ENCODE peak calls at places on chromosomes 11 and 22, in six cellular contexts. J, F, M, Z, S and E are unnamed samples.

GRCh38 chr11:64858467-64859401 is 14.3 kb upstream of the CDC42BPG start:
- DNase-seq in J (no peak), F (no peak), M (no peak), Z (peak), S (no peak), E (no peak)

GRCh38 chr22:22684605-22685561 is 40.5 kb downstream of the GGTLC2 start:
- DNase-seq in J (peak), F (no peak), M (peak), Z (no peak), S (peak), E (peak)

GRCh38 chr11:79762271-79762935 is 321.6 kb upstream of the TENM4 start:
- DNase-seq in J (no peak), F (no peak), M (peak), Z (no peak), S (no peak), E (no peak)

GRCh38 chr11:133291672-133292265 is 240.5 kb downstream of the OPCML start:
- DNase-seq in J (no peak), F (no peak), M (no peak), Z (no peak), S (no peak), E (no peak)

GRCh38 chr11:12377106-12377823 is at the start of gene PARVA:
- DNase-seq in J (peak), F (no peak), M (peak), Z (peak), S (peak), E (peak)

GRCh38 chr11:3170756-3171670 is 5.9 kb upstream of the OSBPL5 start:
- DNase-seq in J (no peak), F (no peak), M (no peak), Z (no peak), S (no peak), E (no peak)

GRCh38 chr11:57424802-57425564 is 1.9 kb downstream of the SLC43A3 start:
- DNase-seq in J (peak), F (peak), M (peak), Z (peak), S (peak), E (peak)

GRCh38 chr11:58769308-58769707 is 37.6 kb upstream of the GLYAT start:
- DNase-seq in J (no peak), F (no peak), M (no peak), Z (no peak), S (no peak), E (no peak)

GRCh38 chr11:44988111-44988510 is 37.4 kb upstream of the TP53I11 start:
- DNase-seq in J (no peak), F (no peak), M (no peak), Z (peak), S (no peak), E (no peak)

GRCh38 chr11:102940714-102941588 is 14.6 kb downstream of the MMP13 start:
- DNase-seq in J (peak), F (peak), M (peak), Z (peak), S (peak), E (no peak)

GRCh38 chr11:45652781-45653180 is 12.6 kb downstream of the CHST1 start:
- DNase-seq in J (no peak), F (no peak), M (peak), Z (no peak), S (no peak), E (peak)

GRCh38 chr11:79371152-79371551 is 69.7 kb downstream of the TENM4 start:
- DNase-seq in J (no peak), F (no peak), M (no peak), Z (no peak), S (no peak), E (no peak)

GRCh38 chr22:22037740-22038139 is 55.2 kb upstream of the TOP3B start:
- DNase-seq in J (no peak), F (no peak), M (peak), Z (no peak), S (peak), E (peak)

GRCh38 chr11:93743316-93743715 is 1.8 kb downstream of the C11orf54 start:
- DNase-seq in J (peak), F (no peak), M (no peak), Z (no peak), S (no peak), E (no peak)

GRCh38 chr11:128359515-128359914 is 227.8 kb downstream of the ETS1 start:
- DNase-seq in J (no peak), F (no peak), M (peak), Z (no peak), S (no peak), E (no peak)

GRCh38 chr11:58576792-58577440 is 1.3 kb upstream of the LPXN start:
- DNase-seq in J (no peak), F (no peak), M (peak), Z (no peak), S (no peak), E (no peak)

GRCh38 chr22:30392661-30393321 is 4.0 kb upstream of the SEC14L2 start:
- DNase-seq in J (no peak), F (no peak), M (no peak), Z (peak), S (no peak), E (no peak)

GRCh38 chr11:134538793-134539192 is 126.8 kb upstream of the B3GAT1 start:
- DNase-seq in J (no peak), F (no peak), M (no peak), Z (no peak), S (no peak), E (no peak)

GRCh38 chr11:12086271-12087074 is 23.9 kb upstream of the MICAL2 start:
- DNase-seq in J (peak), F (peak), M (peak), Z (peak), S (peak), E (peak)

GRCh38 chr22:34105461-34106062 is 185.3 kb upstream of the LARGE1 start:
- DNase-seq in J (peak), F (no peak), M (peak), Z (peak), S (no peak), E (no peak)

GRCh38 chr11:9089636-9090035 is 1.8 kb downstream of the SCUBE2 start:
- DNase-seq in J (no peak), F (no peak), M (no peak), Z (no peak), S (no peak), E (no peak)

GRCh38 chr22:41377846-41378245 is 3.9 kb upstream of the TEF start:
- DNase-seq in J (no peak), F (no peak), M (no peak), Z (no peak), S (no peak), E (no peak)

GRCh38 chr11:93936416-93936815 is 84.7 kb upstream of the HEPHL1 start:
- DNase-seq in J (no peak), F (no peak), M (no peak), Z (no peak), S (no peak), E (no peak)

GRCh38 chr11:2892215-2893020 is 6.8 kb upstream of the CDKN1C start:
- DNase-seq in J (peak), F (no peak), M (peak), Z (peak), S (no peak), E (no peak)

GRCh38 chr11:103893366-103893765 is 143.1 kb upstream of the DDI1 start:
- DNase-seq in J (no peak), F (no peak), M (peak), Z (no peak), S (no peak), E (no peak)

GRCh38 chr11:2709429-2709828 is 9.6 kb upstream of the KCNQ1OT1 start:
- DNase-seq in J (no peak), F (no peak), M (peak), Z (no peak), S (no peak), E (no peak)

GRCh38 chr11:19398772-19399542 is 158.2 kb upstream of the E2F8 start:
- DNase-seq in J (peak), F (peak), M (peak), Z (peak), S (peak), E (peak)

GRCh38 chr22:38735465-38736256 is 20.1 kb downstream of the SUN2 start:
- DNase-seq in J (no peak), F (no peak), M (no peak), Z (peak), S (no peak), E (no peak)

GRCh38 chr11:103729653-103730052 is 306.8 kb upstream of the DDI1 start:
- DNase-seq in J (no peak), F (no peak), M (no peak), Z (no peak), S (no peak), E (no peak)

GRCh38 chr22:48631288-48631687 is 1196.4 kb downstream of the BRD1 start:
- DNase-seq in J (no peak), F (no peak), M (no peak), Z (no peak), S (no peak), E (no peak)

GRCh38 chr11:3091846-3092602 is 34.8 kb upstream of the CARS1 start:
- DNase-seq in J (peak), F (no peak), M (peak), Z (peak), S (no peak), E (no peak)

GRCh38 chr11:68889948-68890446 is 13.6 kb downstream of the MRPL21 start:
- DNase-seq in J (peak), F (peak), M (peak), Z (no peak), S (peak), E (peak)

GRCh38 chr11:11011617-11012016 is 153.8 kb upstream of the ZBED5 start:
- DNase-seq in J (no peak), F (no peak), M (no peak), Z (no peak), S (no peak), E (no peak)

GRCh38 chr11:117231637-117232021 is 244 bp downstream of the PCSK7 start:
- DNase-seq in J (no peak), F (no peak), M (no peak), Z (no peak), S (no peak), E (no peak)

DNA sequence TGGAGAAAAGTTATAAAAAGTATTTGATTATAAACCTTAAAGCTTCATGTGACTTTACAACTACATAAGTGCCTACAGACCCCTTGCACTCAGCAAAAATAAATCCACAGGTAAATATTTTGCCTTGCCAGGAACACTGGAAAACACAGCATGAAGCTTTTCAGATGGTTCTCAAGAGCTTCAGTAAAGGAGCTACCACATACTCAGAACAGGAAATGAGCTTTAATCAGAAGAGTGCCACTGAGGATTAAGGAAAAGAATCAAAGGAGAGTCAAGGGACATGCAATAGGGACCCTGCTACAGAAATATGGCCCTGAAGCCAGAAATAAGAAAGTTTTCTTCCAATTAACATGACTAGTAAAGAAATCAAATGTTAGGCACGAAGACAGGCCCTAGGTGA is 1.2 kb downstream of the CASP1 start:
- DNase-seq in J (no peak), F (no peak), M (no peak), Z (no peak), S (no peak), E (no peak)
- H3K4me3 ChIP-seq in J (no peak), F (no peak), M (no peak), Z (peak), S (peak), E (no peak)

DNA sequence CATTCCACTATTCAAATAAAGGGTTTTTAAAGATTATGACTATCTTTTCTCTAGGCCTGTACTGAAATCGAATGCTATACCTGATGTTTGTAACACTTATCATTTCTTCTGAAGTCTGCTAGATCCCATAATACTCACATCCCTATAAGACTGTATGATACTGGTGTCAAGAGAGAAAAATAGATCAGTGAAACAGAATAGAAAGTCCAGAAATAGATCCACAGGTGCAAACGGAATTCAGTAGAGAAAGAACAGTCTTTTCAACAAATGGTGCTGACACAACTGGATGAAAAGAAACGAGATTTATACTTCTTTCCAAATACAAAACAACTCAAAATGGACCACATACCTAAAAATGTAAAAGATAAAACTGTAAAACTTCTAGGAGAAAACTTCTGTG is 143.2 kb downstream of the APOL5 start:
- DNase-seq in J (no peak), F (no peak), M (no peak), Z (no peak), S (no peak), E (no peak)
- H3K4me3 ChIP-seq in J (no peak), F (no peak), M (no peak), Z (no peak), S (no peak), E (no peak)

GRCh38 chr22:17436382-17436951 is 67.2 kb downstream of the CECR2 start:
- DNase-seq in J (no peak), F (no peak), M (peak), Z (no peak), S (no peak), E (no peak)
- H3K4me3 ChIP-seq in J (no peak), F (no peak), M (no peak), Z (no peak), S (no peak), E (no peak)

GRCh38 chr22:44211946-44212930 is 31.5 kb downstream of the PARVG start:
- DNase-seq in J (no peak), F (no peak), M (peak), Z (no peak), S (no peak), E (no peak)
- H3K4me3 ChIP-seq in J (no peak), F (no peak), M (no peak), Z (no peak), S (peak), E (no peak)

GRCh38 chr11:76589945-76590630 is 80.5 kb downstream of the LRRC32 start:
- DNase-seq in J (no peak), F (no peak), M (no peak), Z (no peak), S (no peak), E (no peak)

GRCh38 chr11:76588455-76589325 is 81.9 kb downstream of the LRRC32 start:
- DNase-seq in J (peak), F (no peak), M (no peak), Z (peak), S (no peak), E (no peak)

GRCh38 chr11:76590631-76590950 is 80.0 kb downstream of the LRRC32 start:
- DNase-seq in J (no peak), F (no peak), M (no peak), Z (no peak), S (no peak), E (no peak)

GRCh38 chr11:76589477-76589876 is 81.1 kb downstream of the LRRC32 start:
- DNase-seq in J (no peak), F (no peak), M (no peak), Z (no peak), S (no peak), E (no peak)

DNA sequence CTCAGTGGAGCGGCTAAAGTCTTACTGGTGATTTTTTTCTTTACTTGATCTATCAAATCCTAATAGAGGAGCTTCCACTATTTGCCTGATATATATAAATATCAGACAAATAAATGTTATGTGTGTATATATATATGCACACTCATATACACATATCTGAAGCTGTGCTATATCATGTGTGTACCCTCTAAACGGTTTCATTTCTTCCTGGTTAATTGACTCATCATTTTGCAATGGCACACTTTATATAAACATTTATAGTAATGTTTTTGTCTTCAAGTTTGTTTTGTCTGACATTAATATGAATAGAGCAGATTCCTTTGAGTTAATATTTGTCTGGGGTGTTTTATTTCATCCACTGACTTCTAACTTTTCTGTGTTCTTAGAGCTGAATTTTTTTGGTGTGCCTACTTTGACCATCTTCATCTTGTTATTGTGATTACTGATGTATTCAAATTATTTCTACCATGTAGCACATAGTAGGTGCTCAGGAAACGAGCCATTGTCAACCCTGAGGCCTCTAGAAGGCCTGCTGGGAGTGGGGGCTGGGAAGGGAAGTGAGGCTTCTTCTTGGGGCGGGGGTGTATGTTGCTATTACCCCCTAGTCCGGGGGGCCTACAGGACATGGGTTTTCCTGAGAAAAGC is 82.6 kb downstream of the LRRC32 start:
- DNase-seq in J (no peak), F (no peak), M (no peak), Z (no peak), S (no peak), E (no peak)
- H3K4me3 ChIP-seq in J (no peak), F (no peak), M (no peak), Z (no peak), S (no peak), E (no peak)

GRCh38 chr11:90629251-90629806 is 406.5 kb upstream of the CHORDC1 start:
- DNase-seq in J (no peak), F (no peak), M (no peak), Z (no peak), S (no peak), E (no peak)

GRCh38 chr11:90639687-90640086 is 416.8 kb upstream of the CHORDC1 start:
- DNase-seq in J (no peak), F (no peak), M (no peak), Z (no peak), S (no peak), E (no peak)

GRCh38 chr11:90630176-90630575 is 407.3 kb upstream of the CHORDC1 start:
- DNase-seq in J (no peak), F (no peak), M (no peak), Z (no peak), S (no peak), E (no peak)

GRCh38 chr11:90635886-90636285 is 413.0 kb upstream of the CHORDC1 start:
- DNase-seq in J (no peak), F (no peak), M (no peak), Z (no peak), S (no peak), E (no peak)

GRCh38 chr11:90635145-90635544 is 412.3 kb upstream of the CHORDC1 start:
- DNase-seq in J (no peak), F (no peak), M (no peak), Z (no peak), S (no peak), E (no peak)
- H3K4me3 ChIP-seq in J (no peak), F (no peak), M (no peak), Z (no peak), S (no peak), E (no peak)